ENCODE peak calls at places on chromosomes 2 and 18, in four cellular contexts. D is HepG2, V is GM12892, U is GM12878. I is an unnamed sample.

GRCh38 chr2:82340578-82341053 is 2036.1 kb upstream of the LRRTM1 start:
- DNase-seq in D (no peak), V (no peak), U (no peak), I (no peak)

GRCh38 chr2:174339971-174340399 is 5.2 kb downstream of the SP9 start:
- DNase-seq in D (no peak), V (no peak), U (no peak), I (no peak)

GRCh38 chr2:118974103-118974911 is 32.3 kb downstream of the MARCO start:
- DNase-seq in D (no peak), V (no peak), U (no peak), I (no peak)

GRCh38 chr2:33110461-33110860 is 163.7 kb downstream of the LTBP1 start:
- DNase-seq in D (no peak), V (no peak), U (no peak), I (no peak)

GRCh38 chr2:148936857-148937450 is 61.9 kb downstream of the KIF5C start:
- DNase-seq in D (no peak), V (no peak), U (no peak), I (no peak)

GRCh38 chr2:47785986-47786385 is 3.0 kb downstream of the MSH6 start:
- DNase-seq in D (no peak), V (no peak), U (no peak), I (no peak)

GRCh38 chr2:179377296-179377695 is 112.7 kb upstream of the SESTD1 start:
- DNase-seq in D (no peak), V (no peak), U (no peak), I (no peak)

GRCh38 chr2:218540015-218540414 is 28.1 kb downstream of the USP37 start:
- DNase-seq in D (no peak), V (no peak), U (no peak), I (no peak)

GRCh38 chr2:199228887-199229819 is 228.6 kb downstream of the SATB2 start:
- DNase-seq in D (no peak), V (no peak), U (peak), I (peak)

GRCh38 chr2:54952978-54953456 is 97.2 kb downstream of the RTN4 start:
- DNase-seq in D (no peak), V (no peak), U (no peak), I (no peak)

GRCh38 chr18:36195427-36196122 is 8.3 kb downstream of the MOCOS start:
- DNase-seq in D (no peak), V (no peak), U (no peak), I (no peak)

GRCh38 chr2:18398833-18399232 is 161.6 kb downstream of the RDH14 start:
- DNase-seq in D (no peak), V (no peak), U (no peak), I (no peak)

GRCh38 chr18:30361864-30362540 is 680.5 kb downstream of the DSC3 start:
- DNase-seq in D (no peak), V (no peak), U (no peak), I (no peak)

GRCh38 chr2:182318466-182319309 is 108.1 kb downstream of the PDE1A start:
- DNase-seq in D (no peak), V (no peak), U (no peak), I (no peak)
- TF ChIP-seq TAF1 in D (no peak), V (no peak), U (no peak), I (no peak)

GRCh38 chr2:181363164-181363563 is 94.0 kb upstream of the ITGA4 start:
- DNase-seq in D (no peak), V (no peak), U (no peak), I (no peak)
- TF ChIP-seq POLR2AphosphoS5 in D (no peak), V (no peak), U (no peak), I (no peak)

GRCh38 chr2:180742809-180743208 is 237.6 kb upstream of the UBE2E3 start:
- DNase-seq in D (peak), V (no peak), U (no peak), I (no peak)
- TF ChIP-seq TAF1 in D (no peak), V (no peak), U (no peak), I (no peak)

GRCh38 chr2:195370167-195370943 is 286.7 kb upstream of the SLC39A10 start:
- DNase-seq in D (no peak), V (no peak), U (no peak), I (no peak)
- TF ChIP-seq POLR2AphosphoS5 in D (no peak), V (no peak), U (no peak), I (no peak)

GRCh38 chr18:47577520-47577919 is 326.1 kb upstream of the SKOR2 start:
- DNase-seq in D (no peak), V (no peak), U (no peak), I (no peak)

GRCh38 chr18:47574966-47575365 is 323.5 kb upstream of the SKOR2 start:
- DNase-seq in D (peak), V (no peak), U (no peak), I (no peak)
- TF ChIP-seq TAF1 in D (no peak), V (no peak), U (no peak), I (no peak)

DNA sequence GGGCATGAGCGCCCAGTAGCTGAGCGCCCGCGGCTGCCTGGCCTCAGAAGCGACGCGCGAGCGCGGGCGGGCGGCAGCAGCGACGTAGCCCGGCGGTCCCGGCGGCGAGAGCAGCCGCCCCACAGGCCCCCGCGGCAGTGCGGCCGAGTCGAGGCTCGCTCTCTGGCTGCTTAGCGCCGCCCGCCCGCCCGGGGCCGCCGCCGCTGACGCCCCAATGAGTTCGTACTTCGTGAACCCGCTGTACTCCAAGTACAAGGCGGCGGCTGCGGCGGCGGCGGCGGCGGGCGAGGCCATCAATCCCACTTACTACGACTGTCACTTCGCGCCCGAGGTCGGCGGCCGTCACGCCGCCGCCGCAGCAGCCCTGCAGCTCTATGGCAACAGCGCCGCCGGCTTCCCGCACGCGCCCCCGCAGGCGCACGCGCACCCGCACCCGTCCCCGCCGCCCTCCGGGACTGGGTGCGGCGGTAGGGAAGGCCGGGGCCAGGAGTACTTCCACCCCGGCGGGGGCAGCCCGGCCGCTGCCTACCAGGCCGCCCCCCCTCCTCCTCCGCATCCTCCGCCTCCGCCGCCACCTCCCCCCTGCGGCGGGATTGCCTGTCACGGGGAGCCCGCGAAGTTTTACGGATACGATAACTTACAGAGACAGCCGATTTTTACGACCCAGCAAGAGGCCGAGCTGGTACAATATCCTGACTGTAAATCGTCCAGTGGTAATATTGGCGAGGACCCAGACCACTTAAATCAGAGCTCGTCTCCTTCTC is 830 bp downstream of the HOXD8 start:
- DNase-seq in D (no peak), V (no peak), U (no peak), I (peak)
- TF ChIP-seq POLR2AphosphoS5 in D (no peak), V (no peak), U (no peak), I (no peak)

GRCh38 chr2:3453196-3453845 is 66.0 kb downstream of the ADI1 start:
- DNase-seq in D (no peak), V (no peak), U (no peak), I (no peak)
- TF ChIP-seq TAF1 in D (no peak), V (no peak), U (no peak), I (no peak)

DNA sequence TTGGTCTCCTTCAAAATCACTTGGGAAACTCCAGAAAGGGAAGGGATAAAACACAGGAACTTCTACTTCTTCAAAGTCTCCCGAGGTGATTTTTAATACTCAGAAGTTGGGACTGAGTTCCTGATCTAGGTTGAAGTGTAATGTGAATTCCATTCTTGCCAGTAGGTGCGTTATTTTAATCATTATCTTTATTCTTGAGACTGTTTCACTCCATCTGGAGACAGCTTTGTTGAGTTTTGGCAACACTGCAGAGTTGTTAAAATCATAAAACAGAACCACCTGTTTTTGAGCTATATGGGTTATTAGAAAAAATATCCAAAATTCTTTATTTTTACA is 22.0 kb downstream of the ATP8B1 start:
- DNase-seq in D (no peak), V (no peak), U (no peak), I (no peak)
- TF ChIP-seq POLR2AphosphoS5 in D (no peak), V (no peak), U (no peak), I (no peak)

I was measured in K562.